ENCODE peak calls at places on chromosomes 11 and 22, in seven cellular contexts. V, J, I, T, S, U and B are unnamed samples.

GRCh38 chr22:29702931-29703594 is 16.7 kb upstream of the CABP7 start:
- DNase-seq in I (no peak), U (no peak), V (no peak), S (no peak), T (peak), J (no peak), B (no peak)

GRCh38 chr11:30960387-30960992 is 374.3 kb upstream of the MPPED2 start:
- DNase-seq in V (no peak), U (no peak), T (peak), S (peak), J (peak), I (no peak), B (peak)

GRCh38 chr11:127252321-127252720 is 251.8 kb upstream of the KIRREL3 start:
- DNase-seq in T (peak), S (no peak), I (no peak), U (peak), V (no peak), J (no peak), B (no peak)

GRCh38 chr11:74269161-74269809 is 42.2 kb downstream of the P4HA3 start:
- DNase-seq in U (no peak), J (peak), S (peak), T (no peak), V (no peak), I (no peak), B (no peak)

GRCh38 chr11:100681064-100681502 is 6.0 kb upstream of the ARHGAP42 start:
- DNase-seq in U (peak), V (peak), S (peak), T (peak), I (peak), J (peak), B (no peak)

GRCh38 chr22:19419464-19420178 is 11.9 kb downstream of the HIRA start:
- DNase-seq in J (no peak), V (no peak), U (peak), T (no peak), I (peak), S (peak), B (peak)

GRCh38 chr11:111469200-111469599 is 43.0 kb downstream of the BTG4 start:
- DNase-seq in J (no peak), T (no peak), I (no peak), S (peak), V (no peak), U (no peak), B (no peak)

GRCh38 chr22:17493384-17493981 is 69.8 kb upstream of the SLC25A18 start:
- DNase-seq in T (no peak), V (no peak), I (no peak), S (no peak), U (no peak), J (no peak), B (no peak)

GRCh38 chr11:117725048-117725734 is 71.8 kb downstream of the DSCAML1 start:
- DNase-seq in I (no peak), J (no peak), V (no peak), T (peak), S (no peak), U (no peak), B (no peak)

GRCh38 chr11:44398266-44399045 is 88.5 kb upstream of the ALX4 start:
- DNase-seq in J (no peak), S (no peak), I (no peak), V (no peak), U (no peak), T (no peak), B (no peak)

GRCh38 chr22:32607086-32607485 is 132.5 kb downstream of the FBXO7 start:
- DNase-seq in J (no peak), T (no peak), I (no peak), U (no peak), V (no peak), S (no peak), B (no peak)

GRCh38 chr11:131817701-131818188 is 447.3 kb downstream of the NTM start:
- DNase-seq in U (no peak), T (no peak), S (no peak), J (no peak), V (no peak), I (no peak), B (no peak)

GRCh38 chr11:18394300-18394927 is at the start of gene LDHA:
- DNase-seq in T (peak), U (peak), V (peak), J (peak), S (peak), I (peak), B (peak)

GRCh38 chr11:112523917-112524316 is 263.3 kb upstream of the PLET1 start:
- DNase-seq in I (no peak), U (no peak), V (no peak), T (peak), S (no peak), J (no peak), B (no peak)

GRCh38 chr11:130223291-130223971 is 63.8 kb downstream of the ST14 start:
- DNase-seq in I (no peak), T (no peak), V (no peak), J (no peak), U (no peak), S (no peak), B (peak)

GRCh38 chr11:46977940-46978595 is 41.5 kb downstream of the CSTPP1 start:
- DNase-seq in S (peak), U (no peak), V (no peak), T (no peak), I (no peak), J (no peak), B (no peak)

GRCh38 chr11:34890812-34891211 is 25.4 kb downstream of the APIP start:
- DNase-seq in I (no peak), T (peak), S (peak), V (no peak), U (peak), J (peak), B (no peak)

GRCh38 chr22:19971276-19972124 is 29.9 kb upstream of the TXNRD2 start:
- DNase-seq in U (no peak), V (no peak), I (no peak), T (no peak), S (no peak), J (no peak), B (no peak)

GRCh38 chr11:69674267-69674885 is 777 bp downstream of the LTO1 start:
- DNase-seq in S (peak), V (no peak), J (peak), T (no peak), I (no peak), U (no peak), B (no peak)

GRCh38 chr22:46079093-46079860 is 71.0 kb upstream of the PPARA start:
- DNase-seq in T (no peak), V (no peak), U (no peak), J (no peak), S (no peak), I (no peak), B (no peak)

GRCh38 chr11:30197869-30198268 is 32.9 kb upstream of the FSHB start:
- DNase-seq in T (no peak), I (no peak), J (no peak), V (no peak), U (no peak), S (no peak), B (no peak)

GRCh38 chr11:79942071-79942470 is 501.2 kb upstream of the TENM4 start:
- DNase-seq in I (no peak), J (no peak), T (no peak), S (no peak), U (no peak), V (no peak), B (no peak)

GRCh38 chr11:73315288-73316020 is 7.4 kb downstream of the ARHGEF17 start:
- DNase-seq in U (no peak), I (no peak), T (no peak), V (peak), S (no peak), J (no peak), B (no peak)

GRCh38 chr11:66683877-66684276 is 6.2 kb upstream of the RBM4B start:
- DNase-seq in J (no peak), U (no peak), S (no peak), T (no peak), I (no peak), V (no peak), B (no peak)

GRCh38 chr11:12914401-12914912 is 94.7 kb upstream of the RASSF10 start:
- DNase-seq in J (peak), I (no peak), U (peak), S (no peak), V (peak), T (peak), B (peak)

GRCh38 chr11:43941257-43941879 is 1.1 kb upstream of the C11orf96 start:
- DNase-seq in I (no peak), V (no peak), U (peak), J (no peak), S (no peak), T (no peak), B (no peak)

GRCh38 chr11:65646921-65647701 is 9.2 kb downstream of the SIPA1 start:
- DNase-seq in J (peak), V (peak), I (no peak), S (peak), U (no peak), T (peak), B (no peak)

GRCh38 chr11:65479184-65480145 is 19.4 kb upstream of the MALAT1 start:
- DNase-seq in J (peak), S (peak), U (peak), T (peak), I (no peak), V (peak), B (no peak)

GRCh38 chr22:17705565-17706450 is 67.3 kb downstream of the BCL2L13 start:
- DNase-seq in J (no peak), U (no peak), S (peak), V (no peak), I (no peak), T (no peak), B (no peak)

GRCh38 chr22:25645266-25645665 is 80.8 kb downstream of the GRK3 start:
- DNase-seq in J (no peak), U (no peak), T (no peak), S (peak), I (no peak), V (no peak), B (no peak)

GRCh38 chr11:117143390-117143789 is 697 bp upstream of the PAFAH1B2 start:
- DNase-seq in T (peak), S (peak), I (peak), U (peak), V (peak), J (peak), B (peak)